ENCODE peak calls at places on chromosomes 11 and 22, in eight cellular contexts. F, Q, T, S, B, O, U and J are unnamed samples.

GRCh38 chr11:113477321-113477720 is 2.1 kb upstream of the DRD2 start:
- DNase-seq in B (no peak), O (no peak), T (no peak), S (no peak), U (peak), F (no peak), Q (no peak), J (no peak)

GRCh38 chr22:46068176-46068907 is 82.0 kb upstream of the PPARA start:
- DNase-seq in S (no peak), O (no peak), F (no peak), Q (no peak), U (no peak), B (no peak), T (no peak), J (no peak)

GRCh38 chr11:96267490-96268010 is 75.4 kb downstream of the MAML2 start:
- DNase-seq in S (no peak), F (no peak), U (no peak), T (no peak), Q (no peak), O (peak), B (no peak), J (no peak)

GRCh38 chr11:85844439-85845051 is 10.6 kb upstream of the CCDC83 start:
- DNase-seq in B (peak), Q (no peak), O (no peak), U (no peak), F (no peak), T (no peak), S (no peak), J (no peak)

GRCh38 chr22:32674925-32675825 is 126.3 kb upstream of the TIMP3 start:
- DNase-seq in B (no peak), O (no peak), U (no peak), S (no peak), F (no peak), T (no peak), Q (no peak), J (no peak)

GRCh38 chr11:35711173-35711910 is 48.8 kb downstream of the TRIM44 start:
- DNase-seq in Q (no peak), B (no peak), F (no peak), U (no peak), T (no peak), S (no peak), O (no peak), J (no peak)

GRCh38 chr11:123475478-123475877 is 45.4 kb downstream of the GRAMD1B start:
- DNase-seq in O (no peak), U (peak), B (no peak), F (no peak), T (no peak), Q (no peak), S (no peak), J (no peak)

GRCh38 chr11:118265954-118266353 is 1.9 kb upstream of the MPZL2 start:
- DNase-seq in O (no peak), T (no peak), S (no peak), U (no peak), Q (peak), B (peak), F (peak), J (peak)

GRCh38 chr11:111307472-111308108 is 9.2 kb downstream of the POU2AF3 start:
- DNase-seq in B (no peak), S (no peak), F (no peak), O (no peak), U (no peak), T (no peak), Q (no peak), J (no peak)

GRCh38 chr11:62169448-62169847 is 20.6 kb upstream of the SCGB1D1 start:
- DNase-seq in B (no peak), T (no peak), S (no peak), Q (no peak), F (no peak), U (no peak), O (no peak), J (no peak)

GRCh38 chr22:46078241-46079092 is 71.9 kb upstream of the PPARA start:
- DNase-seq in S (no peak), U (peak), O (no peak), T (no peak), B (peak), F (peak), Q (peak), J (peak)

GRCh38 chr11:105923252-105923651 is 98.8 kb downstream of the MSANTD4 start:
- DNase-seq in T (no peak), U (no peak), S (no peak), B (no peak), F (no peak), Q (no peak), O (no peak), J (no peak)

GRCh38 chr11:30789270-30789669 is 203.1 kb upstream of the MPPED2 start:
- DNase-seq in S (no peak), F (no peak), O (no peak), Q (no peak), T (no peak), B (no peak), U (no peak), J (no peak)

GRCh38 chr11:70604221-70604620 is 205.9 kb downstream of the CTTN start:
- DNase-seq in U (no peak), B (no peak), S (no peak), O (no peak), T (no peak), F (no peak), Q (no peak), J (no peak)

GRCh38 chr22:45170001-45170466 is 6.3 kb downstream of the NUP50 start:
- DNase-seq in Q (no peak), T (peak), O (no peak), B (no peak), F (no peak), U (no peak), S (no peak), J (no peak)

GRCh38 chr11:86814775-86815174 is 14.4 kb downstream of the PRSS23 start:
- DNase-seq in F (no peak), T (no peak), Q (no peak), S (no peak), B (no peak), O (no peak), U (no peak), J (no peak)

GRCh38 chr11:131591051-131591461 is 220.6 kb downstream of the NTM start:
- DNase-seq in U (no peak), O (no peak), S (no peak), T (no peak), F (no peak), Q (no peak), B (no peak), J (no peak)

GRCh38 chr22:19121631-19122142 is 525 bp downstream of the DGCR2 start:
- DNase-seq in F (peak), Q (no peak), S (no peak), T (peak), B (peak), U (peak), O (no peak), J (peak)

GRCh38 chr11:135004495-135004894 is 592.5 kb upstream of the B3GAT1 start:
- DNase-seq in O (no peak), Q (no peak), U (peak), B (no peak), T (no peak), F (no peak), S (no peak), J (no peak)

GRCh38 chr11:71425851-71426250 is 22.3 kb downstream of the DHCR7 start:
- DNase-seq in F (no peak), T (no peak), O (no peak), S (no peak), Q (no peak), U (no peak), B (no peak), J (no peak)

DNA sequence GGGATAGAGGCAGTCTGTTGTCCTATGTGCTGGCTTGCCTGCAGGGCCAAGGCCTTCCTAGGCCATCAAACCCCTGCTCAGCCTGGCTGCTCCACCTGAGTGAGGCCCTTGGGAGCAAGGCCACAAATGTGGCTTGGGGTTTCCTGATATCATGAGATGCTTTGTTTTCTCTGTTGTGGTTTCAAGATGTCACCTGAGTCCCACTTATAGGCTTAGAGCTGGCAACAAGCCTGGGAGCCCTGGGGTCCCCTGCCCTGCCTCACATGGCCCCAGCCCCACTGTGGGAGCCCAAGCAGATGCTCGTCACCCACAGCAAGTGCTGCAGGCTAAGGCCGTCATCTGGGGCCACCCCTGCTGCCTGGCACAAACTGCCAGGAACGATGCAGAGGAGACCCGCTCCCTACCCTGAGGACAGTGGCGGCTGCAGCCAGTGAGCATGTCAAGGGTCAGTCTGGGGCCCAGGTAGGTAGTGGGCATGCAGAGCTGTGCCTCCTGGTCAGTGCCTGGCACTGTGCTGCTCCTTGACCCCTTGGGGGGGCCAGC is 75.4 kb upstream of the KCNQ1OT1 start:
- DNase-seq in O (peak), Q (peak), B (peak), F (peak), T (no peak), S (no peak), U (no peak), J (no peak)
- TF ChIP-seq EP300 in O (no peak), Q (no peak), B (no peak), F (no peak), T (no peak), S (no peak), U (no peak), J (no peak)

DNA sequence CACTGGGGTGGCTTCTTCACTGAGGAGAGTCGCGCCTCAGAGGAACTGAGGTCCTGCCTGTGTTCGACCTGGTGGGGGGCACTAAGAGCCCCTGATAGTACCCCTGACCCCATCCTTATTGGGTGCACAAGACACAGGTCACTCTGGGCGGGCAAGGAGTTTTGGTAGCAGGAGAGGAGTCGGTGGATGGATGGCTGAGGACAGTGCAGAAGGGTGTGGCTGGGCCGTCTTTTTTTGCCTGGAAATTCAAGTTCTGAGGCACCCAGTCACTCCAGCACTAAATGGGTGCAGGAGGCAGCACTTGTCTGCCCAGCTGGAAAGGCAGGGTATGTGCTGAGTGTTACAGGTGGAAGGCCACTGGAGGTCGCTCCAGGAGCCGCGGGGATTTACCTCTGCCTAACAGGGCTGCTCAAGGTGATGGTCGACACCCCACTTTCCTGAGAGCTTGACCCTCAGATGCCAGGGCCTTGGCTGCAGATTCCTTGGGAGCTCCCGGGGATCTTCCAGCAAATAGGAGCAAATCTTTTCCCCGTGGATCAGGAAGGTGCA is 960 bp downstream of the TSSC4 start:
- DNase-seq in T (no peak), U (no peak), B (no peak), F (no peak), O (no peak), Q (no peak), S (no peak), J (no peak)
- TF ChIP-seq POLR2AphosphoS5 in T (no peak), U (no peak), B (no peak), F (no peak), O (no peak), Q (no peak), S (peak), J (no peak)

DNA sequence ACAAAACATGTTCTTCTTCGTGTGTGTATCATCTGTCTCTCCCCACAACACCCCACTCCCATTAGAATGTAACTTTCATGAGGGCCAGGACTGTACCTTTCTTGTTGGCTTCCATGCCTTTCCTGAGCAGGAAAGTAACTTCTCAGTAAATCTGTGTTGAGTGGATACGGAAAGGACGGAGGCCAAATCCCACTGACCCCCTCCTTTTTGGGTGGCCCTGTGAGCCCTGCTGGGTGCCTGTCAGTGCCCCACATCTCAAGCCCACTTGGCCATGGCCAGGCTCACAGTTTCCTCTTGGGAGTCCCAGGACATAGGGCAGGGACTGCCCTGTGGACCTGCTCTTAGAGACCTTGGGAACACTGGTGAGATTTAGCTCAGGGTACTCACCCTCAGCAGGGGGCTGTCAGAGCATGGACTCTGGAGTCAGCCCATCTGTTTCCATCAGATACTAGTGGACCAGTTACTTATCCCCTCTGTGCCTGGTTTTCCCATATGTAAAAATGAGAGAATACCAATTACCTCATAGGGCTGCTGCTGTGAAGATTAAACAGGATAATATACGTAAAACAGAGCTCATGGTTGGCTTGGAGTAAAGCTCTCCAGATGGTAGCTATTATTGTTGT is 1.1 kb upstream of the C11orf96 start:
- DNase-seq in F (no peak), Q (peak), U (peak), B (no peak), T (no peak), O (no peak), S (no peak), J (no peak)
- H3K4me3 ChIP-seq in F (peak), Q (peak), U (peak), B (no peak), T (no peak), O (no peak), S (peak), J (no peak)

DNA sequence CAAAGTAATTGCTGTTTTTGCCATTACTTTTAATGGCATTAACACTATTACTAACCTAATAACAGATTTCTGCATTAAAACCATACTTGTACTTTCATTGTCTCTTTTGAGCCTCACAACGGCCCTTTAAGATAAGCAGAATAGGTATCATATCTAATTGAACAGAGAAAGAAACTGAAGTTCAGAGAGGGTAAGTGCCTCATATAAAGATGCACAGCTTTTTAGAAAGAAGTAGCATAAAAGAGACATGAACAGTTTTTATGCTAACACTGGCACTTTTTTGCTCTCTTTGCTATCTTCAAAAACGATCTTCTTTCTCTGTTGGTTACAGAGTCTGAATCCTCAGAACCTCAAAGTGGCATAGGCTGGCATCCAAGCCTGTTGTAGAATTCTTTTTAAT is 102.9 kb upstream of the OR5AK2 start:
- DNase-seq in B (no peak), Q (no peak), S (no peak), F (no peak), U (no peak), T (no peak), O (no peak), J (no peak)
- TF ChIP-seq EP300 in B (no peak), Q (no peak), S (no peak), F (no peak), U (no peak), T (no peak), O (no peak), J (no peak)

GRCh38 chr11:2901854-2902783 is 16.5 kb upstream of the CDKN1C start:
- DNase-seq in Q (peak), B (peak), O (peak), S (peak), U (peak), F (peak), T (peak), J (peak)
- TF ChIP-seq POLR2AphosphoS5 in Q (no peak), B (no peak), O (peak), S (no peak), U (peak), F (no peak), T (peak), J (peak)

DNA sequence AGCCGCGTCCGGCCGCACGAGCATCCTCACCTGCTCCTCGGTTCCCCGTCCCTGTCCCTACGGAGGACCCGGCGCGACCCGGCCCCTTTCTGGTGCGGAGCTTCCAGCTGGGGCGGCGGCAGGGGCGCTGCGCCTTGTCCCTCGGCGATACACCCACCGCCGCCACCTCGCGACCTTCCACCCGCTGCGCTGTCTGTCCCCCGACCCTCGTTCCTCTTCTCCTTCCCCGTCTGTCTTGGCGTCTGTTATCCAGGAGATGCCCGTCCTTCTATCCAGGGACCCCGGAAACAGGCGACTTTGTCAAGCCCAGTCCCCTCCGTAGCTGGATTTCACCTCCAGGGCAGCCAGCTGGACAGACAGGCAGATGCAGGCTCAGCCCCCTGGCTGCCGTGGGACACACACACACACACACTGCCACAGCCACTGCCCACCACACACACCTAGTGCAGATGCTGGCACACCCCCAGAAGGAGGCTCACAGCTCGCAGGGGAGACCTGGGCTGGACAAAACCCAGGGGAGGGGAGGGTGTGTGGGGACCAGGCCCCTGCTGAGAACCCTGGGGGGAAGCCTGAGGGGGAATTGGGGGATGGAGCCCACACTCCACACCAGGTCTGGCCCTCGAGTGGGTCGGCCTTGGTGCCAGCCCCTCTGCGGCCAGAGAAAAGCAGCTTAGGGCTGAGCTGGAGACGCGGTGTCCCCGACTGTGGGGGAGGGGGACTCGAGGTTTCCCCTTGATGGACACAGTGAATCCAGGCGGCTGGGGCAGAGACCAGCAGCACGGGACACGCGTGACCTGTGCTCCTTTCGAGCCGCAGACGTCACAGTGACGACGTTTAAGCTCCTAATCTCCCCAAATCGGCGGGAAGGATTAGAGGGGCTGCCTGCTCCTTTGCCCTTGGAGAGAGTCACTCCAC is 781 bp downstream of the DRD4 start:
- DNase-seq in S (no peak), B (no peak), F (no peak), T (no peak), U (peak), Q (no peak), O (no peak), J (no peak)
- H3K4me3 ChIP-seq in S (peak), B (peak), F (peak), T (no peak), U (no peak), Q (peak), O (no peak), J (peak)

DNA sequence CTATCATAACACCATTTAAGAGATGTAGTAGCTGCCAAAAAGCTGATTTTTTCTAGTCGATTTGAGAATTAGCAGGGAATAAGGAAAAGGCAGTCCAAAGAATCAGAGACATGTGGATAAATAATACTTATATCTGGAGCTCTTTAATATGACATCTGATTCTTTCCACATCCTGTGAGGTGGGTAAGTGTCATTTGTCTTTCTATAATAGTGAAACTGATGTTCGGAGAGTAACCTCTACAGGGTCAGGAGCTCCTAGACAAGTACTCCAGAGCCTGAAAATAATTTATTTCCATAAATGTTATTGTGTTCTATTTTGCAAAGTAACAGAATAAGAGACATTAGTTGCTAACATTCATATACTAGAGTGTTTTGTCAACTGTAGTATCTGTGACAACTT is 367.6 kb downstream of the DYNC2H1 start:
- DNase-seq in S (no peak), Q (no peak), F (no peak), O (no peak), T (no peak), B (no peak), U (no peak), J (no peak)
- TF ChIP-seq EP300 in S (no peak), Q (no peak), F (no peak), O (no peak), T (no peak), B (no peak), U (no peak), J (no peak)

DNA sequence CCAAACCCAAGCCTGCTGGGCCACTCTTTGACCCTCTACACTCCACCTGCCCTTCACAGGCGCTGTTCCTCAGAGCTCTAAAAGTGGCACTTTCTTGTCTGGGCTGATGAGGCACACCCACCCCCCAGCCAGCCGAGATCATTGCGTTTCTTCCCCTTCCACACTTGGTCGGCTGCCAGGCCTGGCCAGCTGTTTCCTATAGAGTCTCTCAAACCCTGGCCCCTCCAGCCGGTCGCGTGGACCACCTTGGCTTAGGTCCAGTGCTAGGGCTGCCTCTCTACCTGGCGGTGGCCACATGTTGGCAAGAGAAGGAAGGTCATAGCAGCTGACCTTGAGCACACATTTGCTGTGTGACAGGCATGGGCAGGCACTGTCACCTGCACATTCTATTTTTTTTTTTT is 60.6 kb downstream of the PPP6R2 start:
- DNase-seq in F (peak), T (no peak), U (peak), S (no peak), O (no peak), B (peak), Q (no peak), J (peak)
- TF ChIP-seq POLR2AphosphoS5 in F (no peak), T (no peak), U (no peak), S (no peak), O (no peak), B (no peak), Q (no peak), J (no peak)

DNA sequence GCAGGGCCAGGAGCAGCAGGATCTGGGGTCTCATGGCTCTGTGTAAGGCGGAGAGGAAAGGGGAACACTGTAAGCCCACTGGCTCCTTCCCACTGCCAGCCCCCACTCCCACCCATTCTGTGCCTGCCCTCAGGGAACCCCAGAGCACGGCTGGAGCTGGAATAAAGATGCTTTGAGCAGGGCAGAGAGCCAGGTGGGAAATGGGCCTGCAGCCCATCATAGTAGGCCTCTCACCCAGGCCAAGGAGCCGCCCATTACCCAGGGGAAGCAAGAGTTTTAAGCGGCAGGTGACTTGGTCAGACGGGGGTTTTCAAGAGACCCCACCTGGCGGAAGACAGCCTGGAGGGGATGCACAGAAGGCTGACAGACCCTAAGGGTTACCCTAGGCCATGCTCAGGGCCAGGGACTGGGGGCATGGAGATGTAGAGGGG is 4.6 kb downstream of the LRRC32 start:
- DNase-seq in U (peak), F (no peak), Q (peak), O (no peak), S (no peak), T (no peak), B (no peak), J (peak)
- H3K4me3 ChIP-seq in U (no peak), F (peak), Q (peak), O (no peak), S (no peak), T (no peak), B (no peak), J (no peak)